ENCODE peak calls at places on chromosomes 12 and 14, in nine cellular contexts. W is effector memory CD4-positive, alpha-beta T cell; U is right lobe of liver; P is right cardiac atrium; Z is uterus; T is OCI-LY7; X is GM23248; J is upper lobe of right lung; K is aorta. V is an unnamed sample. For H3K4me1, the result is how much of the 10 kb centered on the place peaks cover.

GRCh38 chr12:39723831-39724230 is 104.2 kb upstream of the ABCD2 start:
- DNase-seq in P (peak), Z (no peak), T (no peak), K (no peak), W (no peak), U (no peak), X (peak), J (no peak), V (no peak)

GRCh38 chr14:58904771-58905170 is 267.0 kb downstream of the DACT1 start:
- DNase-seq in T (no peak), P (no peak), Z (no peak), W (no peak), K (no peak), X (peak), J (no peak), U (no peak), V (no peak)

GRCh38 chr14:70755655-70756054 is 53.7 kb downstream of the MAP3K9 start:
- DNase-seq in J (no peak), W (no peak), Z (no peak), X (no peak), P (no peak), T (no peak), U (no peak), K (no peak), V (no peak)

GRCh38 chr14:50311337-50311973 is 574 bp downstream of the L2HGDH start:
- DNase-seq in J (no peak), P (no peak), U (no peak), Z (no peak), T (no peak), K (no peak), X (no peak), W (no peak), V (no peak)

GRCh38 chr14:39102265-39102968 is 618 bp downstream of the SEC23A start:
- DNase-seq in P (no peak), T (no peak), X (peak), J (no peak), U (no peak), Z (no peak), W (no peak), K (no peak), V (no peak)

GRCh38 chr12:119665164-119665929 is 2.6 kb upstream of the PRKAB1 start:
- DNase-seq in W (no peak), J (no peak), Z (no peak), K (no peak), X (no peak), P (no peak), U (no peak), T (no peak), V (no peak)

GRCh38 chr14:103512701-103513611 is 9.7 kb downstream of the CKB start:
- DNase-seq in U (no peak), Z (peak), T (no peak), J (peak), W (no peak), X (peak), P (no peak), K (peak), V (peak)

GRCh38 chr12:91138337-91138905 is 27.1 kb upstream of the LUM start:
- DNase-seq in K (peak), U (no peak), W (no peak), X (peak), P (peak), T (no peak), Z (peak), J (no peak), V (no peak)

GRCh38 chr14:100246809-100247428 is 8.0 kb downstream of the YY1 start:
- DNase-seq in W (no peak), P (no peak), K (no peak), T (peak), X (peak), J (no peak), Z (no peak), U (no peak), V (no peak)

GRCh38 chr14:52596861-52597260 is 44.2 kb downstream of the GPR137C start:
- DNase-seq in K (no peak), X (no peak), Z (no peak), U (no peak), W (no peak), T (no peak), P (no peak), J (no peak), V (no peak)

GRCh38 chr14:61749264-61749663 is 13.0 kb upstream of the SNAPC1 start:
- DNase-seq in P (no peak), U (no peak), W (no peak), T (no peak), Z (no peak), K (no peak), J (no peak), X (peak), V (no peak)

GRCh38 chr14:61747342-61747741 is 14.9 kb upstream of the SNAPC1 start:
- DNase-seq in W (no peak), K (no peak), P (no peak), T (no peak), X (peak), U (no peak), Z (no peak), J (no peak), V (no peak)

GRCh38 chr14:61742383-61742782 is 19.8 kb upstream of the SNAPC1 start:
- DNase-seq in W (no peak), Z (no peak), J (no peak), K (no peak), U (no peak), T (no peak), P (no peak), X (no peak), V (no peak)

GRCh38 chr14:61739133-61739532 is 23.1 kb upstream of the SNAPC1 start:
- DNase-seq in Z (no peak), W (no peak), P (no peak), U (no peak), T (no peak), K (no peak), J (no peak), X (no peak), V (no peak)

GRCh38 chr14:61744239-61744638 is 18.0 kb upstream of the SNAPC1 start:
- DNase-seq in W (no peak), P (no peak), U (no peak), X (no peak), K (no peak), J (no peak), T (no peak), Z (no peak), V (no peak)
- H3K4me1 ChIP-seq in W (under half), P (under half), U (under half), X (under half), K (under half), J (under half), T (under half), Z (under half), V (under half)

GRCh38 chr14:35399083-35399807 is 5.3 kb downstream of the NFKBIA start:
- DNase-seq in J (peak), X (no peak), U (no peak), P (no peak), K (no peak), Z (no peak), W (no peak), T (no peak), V (no peak)
- H3K4me1 ChIP-seq in J (under half), X (under half), U (under half), P (under half), K (under half), Z (under half), W (under half), T (under half), V (under half)

GRCh38 chr12:105221588-105222325 is 14.2 kb downstream of the APPL2 start:
- DNase-seq in T (no peak), P (no peak), U (no peak), J (no peak), K (no peak), Z (no peak), W (no peak), X (no peak), V (no peak)

GRCh38 chr12:105222726-105223357 is 13.1 kb downstream of the APPL2 start:
- DNase-seq in J (no peak), Z (no peak), T (no peak), U (no peak), K (no peak), P (no peak), W (no peak), X (no peak), V (no peak)

GRCh38 chr12:105223358-105223840 is 12.6 kb downstream of the APPL2 start:
- DNase-seq in J (no peak), X (peak), P (no peak), W (no peak), T (no peak), U (no peak), K (no peak), Z (no peak), V (no peak)

GRCh38 chr12:105220929-105221290 is 15.1 kb downstream of the APPL2 start:
- DNase-seq in X (no peak), W (no peak), T (no peak), P (no peak), J (no peak), U (no peak), Z (no peak), K (no peak), V (no peak)

DNA sequence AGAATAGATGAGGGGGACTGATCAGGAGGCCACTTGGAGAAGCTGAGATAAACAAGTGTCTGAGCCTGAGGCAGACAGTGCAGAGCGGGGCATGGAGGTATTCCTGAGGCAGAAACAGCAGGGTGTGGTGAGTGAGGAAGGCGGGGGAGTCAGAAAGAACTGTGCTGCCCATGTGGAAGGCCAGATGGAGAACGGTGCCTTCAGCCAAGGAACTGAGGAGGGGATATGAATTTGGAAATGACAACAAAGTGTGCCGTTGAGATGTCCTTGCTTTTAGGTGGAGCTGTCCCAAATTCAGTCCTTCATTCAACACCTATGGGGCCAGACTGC is 13.7 kb downstream of the APPL2 start:
- DNase-seq in J (no peak), P (no peak), T (no peak), X (no peak), W (no peak), U (no peak), Z (no peak), K (no peak), V (no peak)
- H3K4me1 ChIP-seq in J (half or more), P (under half), T (under half), X (half or more), W (under half), U (under half), Z (under half), K (under half), V (under half)

DNA sequence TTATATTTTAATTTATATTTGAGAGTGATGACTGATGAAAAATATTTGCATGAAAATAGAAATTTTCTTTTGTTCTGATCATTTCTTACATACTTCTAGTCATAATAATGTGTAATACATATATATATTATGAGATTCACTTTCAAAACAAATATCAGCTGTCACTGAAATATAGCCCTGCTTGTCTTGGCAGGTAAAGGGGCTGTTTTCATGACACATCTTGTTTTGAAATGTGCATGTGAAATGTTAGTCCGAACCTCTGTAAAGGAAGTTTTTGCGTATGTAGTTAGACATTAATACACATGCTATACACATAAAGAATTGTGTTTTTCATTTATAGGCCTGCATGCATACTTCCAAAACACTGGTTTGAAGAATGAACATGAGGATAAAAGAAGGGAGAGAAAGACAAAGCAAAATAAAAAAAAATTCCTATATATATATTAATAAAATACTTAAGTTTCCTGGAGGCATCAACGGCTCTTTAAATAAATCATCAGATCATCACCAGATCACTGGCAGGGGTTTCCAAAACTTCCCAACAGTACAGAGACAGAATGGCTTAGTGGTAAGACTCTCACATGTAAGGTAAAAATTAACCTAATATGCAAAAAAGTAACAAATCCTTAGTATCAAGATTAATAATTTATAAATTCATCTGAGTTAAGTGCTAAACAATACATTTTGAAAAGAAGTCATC is 60.0 kb downstream of the SEL1L start:
- DNase-seq in T (no peak), X (no peak), W (no peak), K (no peak), P (no peak), U (no peak), J (no peak), Z (no peak), V (no peak)
- H3K4me1 ChIP-seq in T (half or more), X (under half), W (under half), K (under half), P (under half), U (under half), J (under half), Z (under half), V (under half)

V was measured in breast epithelium.